ENCODE peak calls at places on chromosomes 7 and 10, in ten cellular contexts. T, H, V, K, Z, D, N, M, J and G are unnamed samples. For H3K4me1, the result is how much of the 10 kb centered on the place peaks cover.

GRCh38 chr7:150378115-150378852 is 846 bp upstream of the ZNF775 start:
- DNase-seq in T (peak), H (peak), V (no peak), K (peak), Z (peak), D (peak), N (peak), M (peak), J (peak), G (peak)

GRCh38 chr7:155449008-155449879 is 8.7 kb upstream of the EN2 start:
- DNase-seq in T (no peak), H (no peak), V (peak), K (peak), Z (no peak), D (no peak), N (peak), M (no peak), J (no peak), G (no peak)

GRCh38 chr7:23713285-23714235 is 3.5 kb downstream of the STK31 start:
- DNase-seq in T (no peak), H (peak), V (no peak), K (no peak), Z (no peak), D (no peak), N (no peak), M (no peak), J (no peak), G (peak)

GRCh38 chr7:112290065-112290464 is 83.6 kb downstream of the ZNF277 start:
- DNase-seq in T (no peak), H (peak), V (no peak), K (no peak), Z (no peak), D (no peak), N (no peak), M (no peak), J (no peak), G (no peak)

GRCh38 chr10:26839966-26840627 is 20.7 kb downstream of the ABI1 start:
- DNase-seq in T (no peak), H (peak), V (no peak), K (no peak), Z (no peak), D (no peak), N (no peak), M (no peak), J (no peak), G (no peak)

GRCh38 chr7:128755816-128756476 is 16.8 kb downstream of the CALU start:
- DNase-seq in T (no peak), H (peak), V (no peak), K (no peak), Z (no peak), D (no peak), N (no peak), M (no peak), J (peak), G (no peak)

GRCh38 chr10:36603688-36604087 is 521.7 kb upstream of the ANKRD30A start:
- DNase-seq in T (no peak), H (no peak), V (no peak), K (no peak), Z (no peak), D (no peak), N (no peak), M (no peak), J (no peak), G (no peak)

GRCh38 chr7:8389898-8390642 is 43.3 kb upstream of the NXPH1 start:
- DNase-seq in T (peak), H (no peak), V (no peak), K (peak), Z (peak), D (peak), N (no peak), M (peak), J (peak), G (no peak)

GRCh38 chr10:128324058-128324457 is 197.8 kb upstream of the MKI67 start:
- DNase-seq in T (peak), H (no peak), V (no peak), K (peak), Z (peak), D (peak), N (no peak), M (no peak), J (no peak), G (peak)

GRCh38 chr10:29784175-29784773 is 149.5 kb upstream of the SVIL start:
- DNase-seq in T (peak), H (peak), V (no peak), K (peak), Z (peak), D (no peak), N (no peak), M (peak), J (peak), G (no peak)

GRCh38 chr10:102612964-102613275 is 31.4 kb upstream of the TRIM8 start:
- DNase-seq in T (no peak), H (no peak), V (peak), K (no peak), Z (no peak), D (no peak), N (no peak), M (no peak), J (no peak), G (no peak)

GRCh38 chr7:69878015-69878414 is 279.7 kb downstream of the AUTS2 start:
- DNase-seq in T (no peak), H (no peak), V (no peak), K (no peak), Z (no peak), D (no peak), N (no peak), M (no peak), J (no peak), G (no peak)

GRCh38 chr7:33421384-33421783 is 292.0 kb downstream of the BBS9 start:
- DNase-seq in T (no peak), H (peak), V (no peak), K (no peak), Z (no peak), D (no peak), N (no peak), M (no peak), J (no peak), G (no peak)

GRCh38 chr10:101784558-101784957 is 1.3 kb upstream of the NPM3 start:
- DNase-seq in T (no peak), H (no peak), V (no peak), K (no peak), Z (no peak), D (no peak), N (no peak), M (no peak), J (no peak), G (no peak)

GRCh38 chr10:96687317-96688012 is 32.8 kb downstream of the PIK3AP1 start:
- DNase-seq in T (no peak), H (no peak), V (no peak), K (no peak), Z (no peak), D (no peak), N (no peak), M (no peak), J (no peak), G (no peak)

GRCh38 chr10:74543276-74543675 is 283.1 kb upstream of the KAT6B start:
- DNase-seq in T (no peak), H (peak), V (no peak), K (no peak), Z (no peak), D (no peak), N (no peak), M (no peak), J (no peak), G (no peak)

GRCh38 chr10:126844406-126844805 is 60.8 kb upstream of the DOCK1 start:
- DNase-seq in T (no peak), H (no peak), V (no peak), K (no peak), Z (no peak), D (no peak), N (no peak), M (no peak), J (no peak), G (no peak)

GRCh38 chr10:110498982-110499795 is 1.5 kb downstream of the DUSP5 start:
- DNase-seq in T (no peak), H (peak), V (no peak), K (peak), Z (no peak), D (no peak), N (no peak), M (no peak), J (no peak), G (peak)

GRCh38 chr7:80699030-80699638 is 60.7 kb downstream of the CD36 start:
- DNase-seq in T (peak), H (peak), V (no peak), K (no peak), Z (no peak), D (peak), N (no peak), M (peak), J (no peak), G (no peak)

GRCh38 chr10:64014281-64014680 is 493.1 kb downstream of the REEP3 start:
- DNase-seq in T (no peak), H (no peak), V (no peak), K (no peak), Z (no peak), D (no peak), N (no peak), M (no peak), J (no peak), G (no peak)

GRCh38 chr10:75773139-75773801 is 341.8 kb downstream of the LRMDA start:
- DNase-seq in T (no peak), H (no peak), V (no peak), K (no peak), Z (no peak), D (no peak), N (no peak), M (no peak), J (peak), G (no peak)

GRCh38 chr7:100674441-100675407 is 1.2 kb downstream of the GNB2 start:
- DNase-seq in T (no peak), H (peak), V (peak), K (no peak), Z (no peak), D (no peak), N (peak), M (no peak), J (no peak), G (peak)

GRCh38 chr7:149883452-149883861 is 9.7 kb downstream of the ATP6V0E2 start:
- DNase-seq in T (peak), H (peak), V (peak), K (peak), Z (peak), D (peak), N (peak), M (peak), J (peak), G (peak)

GRCh38 chr10:620417-620816 is 69.1 kb downstream of the DIP2C start:
- DNase-seq in T (no peak), H (no peak), V (no peak), K (no peak), Z (no peak), D (no peak), N (no peak), M (no peak), J (no peak), G (no peak)

GRCh38 chr10:120451968-120452367 is 5.1 kb upstream of the PLPP4 start:
- DNase-seq in T (no peak), H (no peak), V (no peak), K (no peak), Z (no peak), D (no peak), N (no peak), M (no peak), J (no peak), G (no peak)

GRCh38 chr10:113732966-113733365 is 18.5 kb upstream of the PLEKHS1 start:
- DNase-seq in T (no peak), H (no peak), V (no peak), K (no peak), Z (no peak), D (no peak), N (no peak), M (no peak), J (no peak), G (peak)

GRCh38 chr7:19011212-19011611 is 106.2 kb downstream of the TWIST1 start:
- DNase-seq in T (no peak), H (no peak), V (no peak), K (no peak), Z (no peak), D (no peak), N (no peak), M (no peak), J (no peak), G (no peak)

GRCh38 chr10:124477614-124478363 is 16.2 kb downstream of the LHPP start:
- DNase-seq in T (peak), H (no peak), V (no peak), K (peak), Z (no peak), D (no peak), N (no peak), M (no peak), J (no peak), G (no peak)

GRCh38 chr10:103553743-103554487 is 60.4 kb downstream of the NEURL1 start:
- DNase-seq in T (no peak), H (no peak), V (no peak), K (no peak), Z (no peak), D (no peak), N (no peak), M (no peak), J (no peak), G (no peak)

DNA sequence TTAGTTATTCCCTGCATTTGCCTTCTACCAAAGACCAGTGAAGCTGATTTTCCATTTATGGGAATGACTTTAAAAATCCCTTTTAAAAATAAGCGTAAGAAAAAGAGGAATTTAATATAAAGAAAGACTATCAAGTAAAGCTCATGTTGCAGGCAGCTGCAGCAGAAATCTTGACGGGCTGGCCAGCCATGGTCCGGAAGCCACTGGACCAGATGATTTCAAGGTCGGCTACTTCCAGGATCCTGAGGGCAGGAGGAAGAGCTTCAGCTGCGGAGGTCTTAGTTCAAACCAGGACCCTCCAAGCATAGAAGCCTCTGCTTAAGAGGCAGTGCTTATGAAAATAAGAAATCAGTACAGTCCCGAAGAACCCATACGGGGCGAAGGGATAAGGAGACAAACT is 220.2 kb upstream of the CELF2 start:
- DNase-seq in T (no peak), H (no peak), V (no peak), K (no peak), Z (no peak), D (no peak), N (peak), M (no peak), J (no peak), G (no peak)
- H3K4me1 ChIP-seq in T (under half), H (half or more), V (under half), K (under half), Z (under half), D (under half), N (under half), M (under half), J (under half), G (under half)

GRCh38 chr7:27181795-27182275 is 3.2 kb downstream of the HOXA11 start:
- DNase-seq in T (no peak), H (no peak), V (no peak), K (peak), Z (no peak), D (no peak), N (peak), M (no peak), J (peak), G (no peak)
- H3K4me1 ChIP-seq in T (under half), H (half or more), V (under half), K (under half), Z (under half), D (under half), N (under half), M (half or more), J (under half), G (under half)

DNA sequence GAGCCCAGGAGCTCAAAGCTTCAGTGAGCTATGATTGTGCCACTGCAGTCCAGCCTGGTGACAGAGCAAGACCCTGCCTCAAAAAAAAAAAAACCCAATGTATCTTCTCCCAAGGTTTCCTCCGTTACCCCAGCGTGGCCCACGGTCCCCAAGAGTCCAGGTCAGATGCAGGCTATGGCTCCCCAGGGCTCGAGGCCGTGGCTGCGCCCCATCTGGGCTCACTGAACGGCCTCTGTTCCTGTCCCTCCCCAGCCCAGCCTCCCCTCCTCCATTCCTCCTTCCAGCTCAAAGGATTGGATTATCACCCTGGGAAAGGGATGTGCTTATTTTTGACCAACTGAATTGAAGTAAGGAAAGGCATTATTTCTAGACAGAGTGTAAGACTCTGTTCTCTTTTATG is 31.0 kb downstream of the STK32C start:
- DNase-seq in T (no peak), H (no peak), V (peak), K (no peak), Z (peak), D (no peak), N (no peak), M (no peak), J (no peak), G (no peak)
- H3K4me1 ChIP-seq in T (under half), H (under half), V (under half), K (under half), Z (under half), D (under half), N (under half), M (under half), J (under half), G (under half)

DNA sequence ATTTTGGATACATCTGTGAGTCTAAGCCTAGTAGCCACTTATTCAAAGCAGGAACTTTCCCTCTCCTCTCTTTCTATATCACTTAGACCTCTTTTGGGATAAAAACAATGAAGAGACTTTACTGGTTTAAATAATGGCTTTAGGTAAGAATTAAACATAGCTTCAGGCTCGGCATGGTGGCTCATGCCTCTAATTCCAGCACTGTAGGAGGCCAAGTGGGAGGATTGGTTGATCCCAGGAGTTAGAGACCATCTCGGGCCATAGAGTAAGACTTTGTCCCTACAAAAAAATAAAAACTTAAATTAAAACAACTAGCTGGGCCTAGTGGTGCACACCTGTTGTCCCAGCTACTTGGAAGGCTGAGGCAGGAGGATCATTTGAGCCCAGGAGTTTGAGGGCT is 304.3 kb downstream of the THSD7A start:
- DNase-seq in T (no peak), H (no peak), V (no peak), K (no peak), Z (no peak), D (no peak), N (no peak), M (no peak), J (no peak), G (no peak)
- H3K4me1 ChIP-seq in T (under half), H (under half), V (under half), K (under half), Z (under half), D (under half), N (under half), M (under half), J (under half), G (under half)

GRCh38 chr10:4062072-4062471 is 277.1 kb upstream of the KLF6 start:
- DNase-seq in T (no peak), H (no peak), V (no peak), K (no peak), Z (no peak), D (no peak), N (no peak), M (no peak), J (no peak), G (no peak)
- H3K4me1 ChIP-seq in T (under half), H (under half), V (under half), K (under half), Z (under half), D (under half), N (under half), M (under half), J (under half), G (under half)

GRCh38 chr7:36286688-36287087 is 103.0 kb upstream of the ANLN start:
- DNase-seq in T (no peak), H (no peak), V (no peak), K (no peak), Z (no peak), D (no peak), N (no peak), M (no peak), J (no peak), G (no peak)

GRCh38 chr7:36283711-36284130 is 105.9 kb upstream of the ANLN start:
- DNase-seq in T (no peak), H (no peak), V (peak), K (no peak), Z (peak), D (no peak), N (peak), M (no peak), J (no peak), G (no peak)

GRCh38 chr7:36284470-36284869 is 105.2 kb upstream of the ANLN start:
- DNase-seq in T (no peak), H (no peak), V (no peak), K (peak), Z (no peak), D (no peak), N (no peak), M (no peak), J (no peak), G (no peak)

GRCh38 chr7:36286241-36286640 is 103.4 kb upstream of the ANLN start:
- DNase-seq in T (no peak), H (no peak), V (no peak), K (no peak), Z (no peak), D (no peak), N (no peak), M (no peak), J (no peak), G (no peak)

DNA sequence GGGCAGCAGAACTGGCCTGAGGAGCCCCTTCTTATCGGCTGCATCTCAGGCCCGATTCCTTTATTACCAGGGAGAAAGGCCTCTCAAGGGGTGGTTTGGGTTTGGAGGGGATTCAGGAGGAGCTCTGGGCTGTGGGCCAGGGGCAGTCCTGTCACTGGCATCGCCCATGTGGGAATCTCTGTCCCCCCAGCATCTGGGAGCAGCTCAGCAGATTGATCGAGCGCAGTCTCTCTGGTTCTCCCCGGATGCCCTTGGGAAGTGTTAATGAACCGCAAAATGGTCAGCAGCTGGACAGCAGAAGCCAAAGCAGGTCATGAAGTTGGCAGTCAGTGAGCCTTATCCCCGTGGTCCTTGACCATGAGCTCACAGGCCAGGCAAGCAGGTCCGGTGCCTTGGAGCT is 104.4 kb upstream of the ANLN start:
- DNase-seq in T (no peak), H (no peak), V (no peak), K (no peak), Z (no peak), D (no peak), N (no peak), M (no peak), J (no peak), G (no peak)
- H3K4me1 ChIP-seq in T (under half), H (under half), V (half or more), K (under half), Z (half or more), D (under half), N (under half), M (half or more), J (under half), G (under half)

GRCh38 chr7:42224391-42225003 is 12.5 kb downstream of the GLI3 start:
- DNase-seq in T (no peak), H (no peak), V (no peak), K (peak), Z (no peak), D (no peak), N (no peak), M (no peak), J (no peak), G (peak)
- H3K4me1 ChIP-seq in T (under half), H (under half), V (under half), K (under half), Z (under half), D (under half), N (under half), M (under half), J (under half), G (half or more)